ENCODE peak calls at places on chromosomes 7 and 10, in six cellular contexts. One of them, this sample, is unnamed.

GRCh38 chr7:14836006-14836405 is 66.5 kb downstream of the DGKB start:
- DNase-seq in A172: no peak
- DNase-seq in HepG2: no peak
- DNase-seq in HuH-7.5: no peak
- DNase-seq in NCI-H1092 treated with DMSO at 0.1 percent for 48 hours: peak
- DNase-seq in CD8-positive, alpha-beta T cell: no peak
- DNase-seq in this sample: no peak

GRCh38 chr7:140251824-140252555 is 75.2 kb upstream of the KDM7A start:
- DNase-seq in A172: no peak
- DNase-seq in HepG2: no peak
- DNase-seq in HuH-7.5: no peak
- DNase-seq in NCI-H1092 treated with DMSO at 0.1 percent for 48 hours: no peak
- DNase-seq in CD8-positive, alpha-beta T cell: no peak
- DNase-seq in this sample: no peak

GRCh38 chr10:62038609-62039190 is 137.2 kb downstream of the ARID5B start:
- DNase-seq in A172: peak
- DNase-seq in HepG2: peak
- DNase-seq in HuH-7.5: no peak
- DNase-seq in NCI-H1092 treated with DMSO at 0.1 percent for 48 hours: peak
- DNase-seq in CD8-positive, alpha-beta T cell: peak
- DNase-seq in this sample: peak

GRCh38 chr7:15703732-15704131 is 17.2 kb upstream of the MEOX2 start:
- DNase-seq in A172: no peak
- DNase-seq in HepG2: no peak
- DNase-seq in HuH-7.5: no peak
- DNase-seq in NCI-H1092 treated with DMSO at 0.1 percent for 48 hours: no peak
- DNase-seq in CD8-positive, alpha-beta T cell: no peak
- DNase-seq in this sample: no peak

GRCh38 chr7:143222782-143223181 is 945 bp downstream of the TAS2R40 start:
- DNase-seq in A172: no peak
- DNase-seq in HepG2: no peak
- DNase-seq in HuH-7.5: no peak
- DNase-seq in NCI-H1092 treated with DMSO at 0.1 percent for 48 hours: no peak
- DNase-seq in CD8-positive, alpha-beta T cell: no peak
- DNase-seq in this sample: no peak

GRCh38 chr10:102300289-102300843 is 55.0 kb downstream of the GBF1 start:
- DNase-seq in A172: peak
- DNase-seq in HepG2: peak
- DNase-seq in HuH-7.5: no peak
- DNase-seq in NCI-H1092 treated with DMSO at 0.1 percent for 48 hours: no peak
- DNase-seq in CD8-positive, alpha-beta T cell: no peak
- DNase-seq in this sample: peak

GRCh38 chr10:122285506-122286444 is 14.7 kb downstream of the BTBD16 start:
- DNase-seq in A172: no peak
- DNase-seq in HepG2: no peak
- DNase-seq in HuH-7.5: no peak
- DNase-seq in NCI-H1092 treated with DMSO at 0.1 percent for 48 hours: no peak
- DNase-seq in CD8-positive, alpha-beta T cell: no peak
- DNase-seq in this sample: no peak

GRCh38 chr10:99427566-99428150 is 2.8 kb downstream of the GOT1 start:
- DNase-seq in A172: no peak
- DNase-seq in HepG2: no peak
- DNase-seq in HuH-7.5: no peak
- DNase-seq in NCI-H1092 treated with DMSO at 0.1 percent for 48 hours: no peak
- DNase-seq in CD8-positive, alpha-beta T cell: no peak
- DNase-seq in this sample: no peak

GRCh38 chr7:38105874-38106483 is 72.1 kb upstream of the STARD3NL start:
- DNase-seq in A172: peak
- DNase-seq in HepG2: peak
- DNase-seq in HuH-7.5: no peak
- DNase-seq in NCI-H1092 treated with DMSO at 0.1 percent for 48 hours: peak
- DNase-seq in CD8-positive, alpha-beta T cell: no peak
- DNase-seq in this sample: peak

GRCh38 chr7:1346851-1347250 is 112.4 kb downstream of the MICALL2 start:
- DNase-seq in A172: no peak
- DNase-seq in HepG2: no peak
- DNase-seq in HuH-7.5: no peak
- DNase-seq in NCI-H1092 treated with DMSO at 0.1 percent for 48 hours: no peak
- DNase-seq in CD8-positive, alpha-beta T cell: no peak
- DNase-seq in this sample: no peak

GRCh38 chr10:86411281-86411841 is 44.8 kb upstream of the GRID1 start:
- DNase-seq in A172: peak
- DNase-seq in HepG2: peak
- DNase-seq in HuH-7.5: no peak
- DNase-seq in NCI-H1092 treated with DMSO at 0.1 percent for 48 hours: no peak
- DNase-seq in CD8-positive, alpha-beta T cell: peak
- DNase-seq in this sample: no peak

GRCh38 chr7:17584822-17585221 is 286.4 kb downstream of the AHR start:
- DNase-seq in A172: peak
- DNase-seq in HepG2: no peak
- DNase-seq in HuH-7.5: no peak
- DNase-seq in NCI-H1092 treated with DMSO at 0.1 percent for 48 hours: no peak
- DNase-seq in CD8-positive, alpha-beta T cell: no peak
- DNase-seq in this sample: no peak

GRCh38 chr10:108450280-108450679 is 1285.8 kb upstream of the SORCS1 start:
- DNase-seq in A172: no peak
- DNase-seq in HepG2: no peak
- DNase-seq in HuH-7.5: no peak
- DNase-seq in NCI-H1092 treated with DMSO at 0.1 percent for 48 hours: no peak
- DNase-seq in CD8-positive, alpha-beta T cell: no peak
- DNase-seq in this sample: no peak

GRCh38 chr7:66052447-66052846 is 23.2 kb upstream of the ASL start:
- DNase-seq in A172: no peak
- DNase-seq in HepG2: no peak
- DNase-seq in HuH-7.5: no peak
- DNase-seq in NCI-H1092 treated with DMSO at 0.1 percent for 48 hours: no peak
- DNase-seq in CD8-positive, alpha-beta T cell: no peak
- DNase-seq in this sample: no peak

GRCh38 chr7:1675036-1675671 is 5.1 kb downstream of the ELFN1 start:
- DNase-seq in A172: no peak
- DNase-seq in HepG2: no peak
- DNase-seq in HuH-7.5: no peak
- DNase-seq in NCI-H1092 treated with DMSO at 0.1 percent for 48 hours: no peak
- DNase-seq in CD8-positive, alpha-beta T cell: no peak
- DNase-seq in this sample: no peak

GRCh38 chr10:94725871-94726270 is 36.6 kb upstream of the CYP2C19 start:
- DNase-seq in A172: no peak
- DNase-seq in HepG2: no peak
- DNase-seq in HuH-7.5: no peak
- DNase-seq in NCI-H1092 treated with DMSO at 0.1 percent for 48 hours: no peak
- DNase-seq in CD8-positive, alpha-beta T cell: no peak
- DNase-seq in this sample: no peak

GRCh38 chr7:150854066-150855000 is 2.0 kb downstream of the AOC1 start:
- DNase-seq in A172: no peak
- DNase-seq in HepG2: no peak
- DNase-seq in HuH-7.5: no peak
- DNase-seq in NCI-H1092 treated with DMSO at 0.1 percent for 48 hours: no peak
- DNase-seq in CD8-positive, alpha-beta T cell: peak
- DNase-seq in this sample: no peak

GRCh38 chr10:18279202-18279601 is 139.0 kb downstream of the CACNB2 start:
- DNase-seq in A172: peak
- DNase-seq in HepG2: no peak
- DNase-seq in HuH-7.5: no peak
- DNase-seq in NCI-H1092 treated with DMSO at 0.1 percent for 48 hours: no peak
- DNase-seq in CD8-positive, alpha-beta T cell: no peak
- DNase-seq in this sample: no peak

GRCh38 chr7:44477063-44477830 is 13.2 kb downstream of the NUDCD3 start:
- DNase-seq in A172: peak
- DNase-seq in HepG2: peak
- DNase-seq in HuH-7.5: peak
- DNase-seq in NCI-H1092 treated with DMSO at 0.1 percent for 48 hours: peak
- DNase-seq in CD8-positive, alpha-beta T cell: peak
- DNase-seq in this sample: peak

GRCh38 chr7:45863715-45864114 is 9.2 kb downstream of the CCDC201 start:
- DNase-seq in A172: no peak
- DNase-seq in HepG2: peak
- DNase-seq in HuH-7.5: no peak
- DNase-seq in NCI-H1092 treated with DMSO at 0.1 percent for 48 hours: no peak
- DNase-seq in CD8-positive, alpha-beta T cell: no peak
- DNase-seq in this sample: no peak

GRCh38 chr10:84478155-84478554 is 149.8 kb downstream of the CCSER2 start:
- DNase-seq in A172: no peak
- DNase-seq in HepG2: no peak
- DNase-seq in HuH-7.5: no peak
- DNase-seq in NCI-H1092 treated with DMSO at 0.1 percent for 48 hours: no peak
- DNase-seq in CD8-positive, alpha-beta T cell: no peak
- DNase-seq in this sample: no peak

GRCh38 chr7:130141161-130141857 is 63.9 kb downstream of the TMEM209 start:
- DNase-seq in A172: no peak
- DNase-seq in HepG2: no peak
- DNase-seq in HuH-7.5: no peak
- DNase-seq in NCI-H1092 treated with DMSO at 0.1 percent for 48 hours: no peak
- DNase-seq in CD8-positive, alpha-beta T cell: peak
- DNase-seq in this sample: no peak

GRCh38 chr7:21618706-21619105 is 75.9 kb downstream of the DNAH11 start:
- DNase-seq in A172: peak
- DNase-seq in HepG2: no peak
- DNase-seq in HuH-7.5: no peak
- DNase-seq in NCI-H1092 treated with DMSO at 0.1 percent for 48 hours: no peak
- DNase-seq in CD8-positive, alpha-beta T cell: no peak
- DNase-seq in this sample: no peak

GRCh38 chr10:88565072-88565471 is 18.0 kb downstream of the RNLS start:
- DNase-seq in A172: peak
- DNase-seq in HepG2: no peak
- DNase-seq in HuH-7.5: no peak
- DNase-seq in NCI-H1092 treated with DMSO at 0.1 percent for 48 hours: peak
- DNase-seq in CD8-positive, alpha-beta T cell: no peak
- DNase-seq in this sample: no peak

GRCh38 chr10:33233191-33233590 is 101.3 kb downstream of the NRP1 start:
- DNase-seq in A172: no peak
- DNase-seq in HepG2: no peak
- DNase-seq in HuH-7.5: no peak
- DNase-seq in NCI-H1092 treated with DMSO at 0.1 percent for 48 hours: no peak
- DNase-seq in CD8-positive, alpha-beta T cell: no peak
- DNase-seq in this sample: no peak

GRCh38 chr7:150740053-150740452 is 2.8 kb downstream of the GIMAP5 start:
- DNase-seq in A172: no peak
- DNase-seq in HepG2: no peak
- DNase-seq in HuH-7.5: no peak
- DNase-seq in NCI-H1092 treated with DMSO at 0.1 percent for 48 hours: no peak
- DNase-seq in CD8-positive, alpha-beta T cell: no peak
- DNase-seq in this sample: no peak

GRCh38 chr10:76624470-76624869 is 1013.1 kb downstream of the KCNMA1 start:
- DNase-seq in A172: no peak
- DNase-seq in HepG2: no peak
- DNase-seq in HuH-7.5: no peak
- DNase-seq in NCI-H1092 treated with DMSO at 0.1 percent for 48 hours: no peak
- DNase-seq in CD8-positive, alpha-beta T cell: no peak
- DNase-seq in this sample: no peak

GRCh38 chr7:98617051-98617959 is at the start of gene NPTX2:
- DNase-seq in A172: no peak
- DNase-seq in HepG2: no peak
- DNase-seq in HuH-7.5: peak
- DNase-seq in NCI-H1092 treated with DMSO at 0.1 percent for 48 hours: peak
- DNase-seq in CD8-positive, alpha-beta T cell: no peak
- DNase-seq in this sample: no peak

GRCh38 chr7:13832346-13832745 is 157.1 kb downstream of the ETV1 start:
- DNase-seq in A172: no peak
- DNase-seq in HepG2: no peak
- DNase-seq in HuH-7.5: no peak
- DNase-seq in NCI-H1092 treated with DMSO at 0.1 percent for 48 hours: no peak
- DNase-seq in CD8-positive, alpha-beta T cell: no peak
- DNase-seq in this sample: no peak

GRCh38 chr7:106817098-106817497 is 48.0 kb upstream of the PIK3CG start:
- DNase-seq in A172: no peak
- DNase-seq in HepG2: no peak
- DNase-seq in HuH-7.5: no peak
- DNase-seq in NCI-H1092 treated with DMSO at 0.1 percent for 48 hours: no peak
- DNase-seq in CD8-positive, alpha-beta T cell: no peak
- DNase-seq in this sample: no peak

GRCh38 chr7:55307123-55307916 is 57.8 kb upstream of the LANCL2 start:
- DNase-seq in A172: peak
- DNase-seq in HepG2: no peak
- DNase-seq in HuH-7.5: no peak
- DNase-seq in NCI-H1092 treated with DMSO at 0.1 percent for 48 hours: no peak
- DNase-seq in CD8-positive, alpha-beta T cell: no peak
- DNase-seq in this sample: no peak

GRCh38 chr7:122546496-122546895 is 152.4 kb downstream of the RNF133 start:
- DNase-seq in A172: no peak
- DNase-seq in HepG2: no peak
- DNase-seq in HuH-7.5: no peak
- DNase-seq in NCI-H1092 treated with DMSO at 0.1 percent for 48 hours: no peak
- DNase-seq in CD8-positive, alpha-beta T cell: no peak
- DNase-seq in this sample: no peak

GRCh38 chr10:123149568-123150228 is 1.8 kb downstream of the HMX2 start:
- DNase-seq in A172: no peak
- DNase-seq in HepG2: no peak
- DNase-seq in HuH-7.5: no peak
- DNase-seq in NCI-H1092 treated with DMSO at 0.1 percent for 48 hours: no peak
- DNase-seq in CD8-positive, alpha-beta T cell: no peak
- DNase-seq in this sample: no peak

GRCh38 chr7:66529889-66530615 is 98.6 kb upstream of the KCTD7 start:
- DNase-seq in A172: no peak
- DNase-seq in HepG2: no peak
- DNase-seq in HuH-7.5: no peak
- DNase-seq in NCI-H1092 treated with DMSO at 0.1 percent for 48 hours: no peak
- DNase-seq in CD8-positive, alpha-beta T cell: no peak
- DNase-seq in this sample: no peak

GRCh38 chr7:18320971-18321567 is 174.5 kb upstream of the HDAC9 start:
- DNase-seq in A172: peak
- DNase-seq in HepG2: peak
- DNase-seq in HuH-7.5: peak
- DNase-seq in NCI-H1092 treated with DMSO at 0.1 percent for 48 hours: peak
- DNase-seq in CD8-positive, alpha-beta T cell: no peak
- DNase-seq in this sample: peak

GRCh38 chr7:151010307-151011096 is 13.8 kb downstream of the ATG9B start:
- DNase-seq in A172: no peak
- DNase-seq in HepG2: no peak
- DNase-seq in HuH-7.5: no peak
- DNase-seq in NCI-H1092 treated with DMSO at 0.1 percent for 48 hours: no peak
- DNase-seq in CD8-positive, alpha-beta T cell: peak
- DNase-seq in this sample: no peak

GRCh38 chr7:6639627-6640026 is 2.5 kb downstream of the ZNF316 start:
- DNase-seq in A172: no peak
- DNase-seq in HepG2: no peak
- DNase-seq in HuH-7.5: no peak
- DNase-seq in NCI-H1092 treated with DMSO at 0.1 percent for 48 hours: no peak
- DNase-seq in CD8-positive, alpha-beta T cell: no peak
- DNase-seq in this sample: no peak

GRCh38 chr10:77700086-77700485 is 62.5 kb upstream of the KCNMA1 start:
- DNase-seq in A172: no peak
- DNase-seq in HepG2: no peak
- DNase-seq in HuH-7.5: no peak
- DNase-seq in NCI-H1092 treated with DMSO at 0.1 percent for 48 hours: no peak
- DNase-seq in CD8-positive, alpha-beta T cell: no peak
- DNase-seq in this sample: no peak

GRCh38 chr7:15015545-15016314 is 113.2 kb upstream of the DGKB start:
- DNase-seq in A172: peak
- DNase-seq in HepG2: peak
- DNase-seq in HuH-7.5: peak
- DNase-seq in NCI-H1092 treated with DMSO at 0.1 percent for 48 hours: peak
- DNase-seq in CD8-positive, alpha-beta T cell: no peak
- DNase-seq in this sample: peak

This sample was measured in H54.